ENCODE peak calls at places on chromosomes 13 and 19, in five cellular contexts. L is PC-9, Z is astrocyte, V is mesendoderm, P is mammary epithelial cell. B is an unnamed sample.

GRCh38 chr19:13060233-13060963 is 42.3 kb downstream of the LYL1 start:
- DNase-seq in V (no peak), P (peak), L (no peak), Z (no peak), B (peak)

GRCh38 chr13:114268344-114269280 is 12.8 kb upstream of the UPF3A start:
- DNase-seq in V (no peak), L (no peak), Z (peak), P (no peak), B (no peak)

GRCh38 chr13:101152184-101152583 is 264.1 kb downstream of the NALCN start:
- DNase-seq in Z (no peak), P (no peak), L (no peak), V (no peak), B (no peak)

GRCh38 chr13:42836930-42837329 is 55.5 kb downstream of the FAM216B start:
- DNase-seq in L (no peak), Z (peak), V (peak), P (no peak), B (peak)

GRCh38 chr19:13195678-13196077 is 45.5 kb downstream of the IER2 start:
- DNase-seq in V (peak), L (peak), P (no peak), Z (no peak), B (no peak)

GRCh38 chr19:55620410-55620809 is 4.0 kb downstream of the ZNF784 start:
- DNase-seq in L (no peak), Z (no peak), P (no peak), V (no peak), B (no peak)

GRCh38 chr13:86464193-86464592 is 665.0 kb upstream of the SLITRK6 start:
- DNase-seq in Z (no peak), L (no peak), V (peak), P (no peak), B (peak)

GRCh38 chr13:39419866-39420265 is 183.1 kb downstream of the LHFPL6 start:
- DNase-seq in P (no peak), V (no peak), L (no peak), Z (no peak), B (no peak)

GRCh38 chr13:113049981-113050380 is 55.6 kb upstream of the F7 start:
- DNase-seq in P (no peak), L (no peak), V (no peak), Z (no peak), B (no peak)

GRCh38 chr13:109285586-109285985 is 500.8 kb downstream of the IRS2 start:
- DNase-seq in V (no peak), Z (no peak), P (no peak), L (no peak), B (no peak)

GRCh38 chr19:1768248-1768647 is 14.9 kb downstream of the ONECUT3 start:
- DNase-seq in Z (no peak), P (no peak), V (peak), L (no peak), B (peak)

GRCh38 chr13:68190826-68191225 is 960.7 kb upstream of the PCDH9 start:
- DNase-seq in V (peak), P (peak), Z (peak), L (peak), B (no peak)

GRCh38 chr19:9967326-9967725 is 31.0 kb upstream of the OLFM2 start:
- DNase-seq in P (no peak), V (no peak), Z (no peak), L (no peak), B (no peak)

GRCh38 chr19:45253396-45254027 is 2.4 kb downstream of the MARK4 start:
- DNase-seq in L (no peak), Z (peak), P (peak), V (peak), B (peak)

GRCh38 chr13:66532146-66532545 is 698.0 kb downstream of the PCDH9 start:
- DNase-seq in V (no peak), L (no peak), Z (peak), P (no peak), B (no peak)

GRCh38 chr13:91270031-91270430 is 77.5 kb upstream of the MIR17HG start:
- DNase-seq in Z (no peak), P (no peak), V (peak), L (no peak), B (no peak)

GRCh38 chr13:28161370-28161769 is 23.0 kb downstream of the PAN3 start:
- DNase-seq in Z (peak), V (peak), L (peak), P (no peak), B (peak)
- H3K4me2 ChIP-seq in Z (peak), V (peak), L (no peak), P (no peak), B (no peak)

GRCh38 chr13:59409651-59410200 is 754.0 kb downstream of the DIAPH3 start:
- DNase-seq in Z (peak), L (no peak), P (no peak), V (peak), B (no peak)
- H3K4me2 ChIP-seq in Z (no peak), L (no peak), P (no peak), V (no peak), B (no peak)

GRCh38 chr19:34676697-34677385 is at the start of gene SCGB2B2:
- DNase-seq in Z (no peak), L (peak), P (no peak), V (no peak), B (no peak)

GRCh38 chr19:34677386-34678084 is at the start of gene ZNF302:
- DNase-seq in V (peak), P (peak), Z (peak), L (peak), B (peak)

GRCh38 chr19:34678085-34678412 is 571 bp downstream of the ZNF302 start:
- DNase-seq in L (no peak), Z (no peak), P (no peak), V (no peak), B (no peak)

GRCh38 chr19:34675919-34676318 is 1.0 kb downstream of the SCGB2B2 start:
- DNase-seq in V (no peak), L (no peak), P (no peak), Z (no peak), B (no peak)

GRCh38 chr19:34678421-34678820 is 943 bp downstream of the ZNF302 start:
- DNase-seq in Z (no peak), L (no peak), P (no peak), V (no peak), B (no peak)
- H3K4me2 ChIP-seq in Z (peak), L (peak), P (peak), V (no peak), B (peak)

GRCh38 chr13:45003417-45003816 is 14.1 kb downstream of the GPALPP1 start:
- DNase-seq in P (no peak), V (no peak), Z (no peak), L (no peak), B (no peak)
- H3K4me2 ChIP-seq in P (no peak), V (no peak), Z (no peak), L (no peak), B (no peak)

DNA sequence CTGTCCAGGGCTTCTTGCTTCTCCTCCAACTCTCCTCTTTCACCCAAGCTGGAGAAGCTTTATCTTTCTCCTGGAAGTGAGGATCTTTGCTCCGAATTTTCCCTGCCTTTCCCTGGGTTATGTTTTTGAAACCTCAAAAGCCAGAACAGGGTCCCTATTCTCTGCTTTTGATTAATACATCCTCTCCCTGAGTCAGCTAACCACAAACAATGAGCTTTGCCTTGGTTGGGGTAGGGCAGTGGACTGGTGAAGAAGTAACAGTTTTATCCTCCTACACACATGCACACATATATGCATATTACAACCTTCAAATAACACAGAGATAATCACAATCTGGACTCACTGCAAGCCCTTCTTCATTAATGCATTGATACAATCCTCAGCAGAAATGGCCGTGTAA is 44.6 kb downstream of the DLEU7 start:
- DNase-seq in L (no peak), V (no peak), Z (peak), P (peak), B (peak)
- H3K4me2 ChIP-seq in L (no peak), V (no peak), Z (peak), P (no peak), B (peak)

DNA sequence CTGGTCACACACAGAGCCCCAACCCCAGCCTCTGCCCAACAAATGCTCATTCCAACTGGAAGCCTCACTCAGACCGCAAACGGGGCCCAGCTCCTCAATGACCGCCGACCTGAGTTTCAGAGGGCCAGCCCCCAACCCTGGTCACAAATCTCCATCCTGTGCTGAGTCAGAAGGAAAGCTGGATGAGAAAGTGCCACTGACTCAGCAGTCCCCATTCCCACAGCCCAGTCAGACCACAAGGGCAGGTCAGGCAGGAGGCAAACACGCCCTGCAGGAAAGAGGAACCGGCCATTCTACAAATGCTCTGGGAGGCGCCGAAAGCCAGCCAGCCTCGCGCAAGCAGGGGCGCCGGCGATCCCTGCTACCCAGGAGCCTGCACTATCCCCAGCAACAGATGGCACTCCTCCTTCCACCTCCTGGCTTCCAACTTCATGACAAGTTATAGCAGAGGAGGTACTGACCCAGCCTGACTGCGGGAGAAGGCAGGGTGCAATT is 14.1 kb upstream of the PRKD2 start:
- DNase-seq in L (peak), Z (peak), V (peak), P (peak), B (peak)
- H3K4me2 ChIP-seq in L (peak), Z (peak), V (no peak), P (peak), B (no peak)